ENCODE peak calls at places on chromosomes 1 and 21, in five cellular contexts. One of them, this sample, is unnamed.

GRCh38 chr1:218996362-218996761 is 177.3 kb upstream of the LYPLAL1 start:
- DNase-seq in AG04450: no peak
- DNase-seq in NB4: no peak
- DNase-seq in CD4-positive, alpha-beta T cell: no peak
- DNase-seq in right lobe of liver: no peak
- DNase-seq in this sample: no peak

GRCh38 chr1:66478116-66478515 is 55.8 kb upstream of the SGIP1 start:
- DNase-seq in CD4-positive, alpha-beta T cell: no peak
- DNase-seq in NB4: no peak
- DNase-seq in AG04450: no peak
- DNase-seq in right lobe of liver: no peak
- DNase-seq in this sample: no peak

GRCh38 chr1:204723131-204723787 is 37.7 kb upstream of the LRRN2 start:
- DNase-seq in CD4-positive, alpha-beta T cell: no peak
- DNase-seq in NB4: no peak
- DNase-seq in right lobe of liver: peak; percentile 49
- DNase-seq in AG04450: no peak
- DNase-seq in this sample: peak; percentile 19

GRCh38 chr1:160720366-160720765 is 8.7 kb upstream of the CD48 start:
- DNase-seq in CD4-positive, alpha-beta T cell: no peak
- DNase-seq in NB4: no peak
- DNase-seq in right lobe of liver: no peak
- DNase-seq in AG04450: no peak
- DNase-seq in this sample: no peak

GRCh38 chr1:225689882-225690459 is 37.0 kb upstream of the ENAH start:
- DNase-seq in CD4-positive, alpha-beta T cell: no peak
- DNase-seq in NB4: peak; percentile 45
- DNase-seq in right lobe of liver: no peak
- DNase-seq in AG04450: no peak
- DNase-seq in this sample: no peak

GRCh38 chr1:85494957-85495266 is 30.0 kb upstream of the DDAH1 start:
- DNase-seq in CD4-positive, alpha-beta T cell: no peak
- DNase-seq in AG04450: no peak
- DNase-seq in right lobe of liver: no peak
- DNase-seq in NB4: no peak
- DNase-seq in this sample: no peak

GRCh38 chr1:166129006-166129405 is 37.8 kb downstream of the FAM78B start:
- DNase-seq in AG04450: no peak
- DNase-seq in NB4: no peak
- DNase-seq in CD4-positive, alpha-beta T cell: no peak
- DNase-seq in right lobe of liver: no peak
- DNase-seq in this sample: no peak

GRCh38 chr1:118360817-118361216 is 175.8 kb upstream of the SPAG17 start:
- DNase-seq in AG04450: no peak
- DNase-seq in NB4: no peak
- DNase-seq in right lobe of liver: no peak
- DNase-seq in CD4-positive, alpha-beta T cell: no peak
- DNase-seq in this sample: no peak

GRCh38 chr1:16163882-16164820 is 8.3 kb upstream of the EPHA2 start:
- DNase-seq in right lobe of liver: no peak
- DNase-seq in NB4: peak; percentile 60
- DNase-seq in AG04450: peak; percentile 91
- DNase-seq in CD4-positive, alpha-beta T cell: no peak
- DNase-seq in this sample: peak; percentile 66

GRCh38 chr1:4119516-4120220 is 219.6 kb upstream of the C1orf174 start:
- DNase-seq in NB4: no peak
- DNase-seq in right lobe of liver: no peak
- DNase-seq in CD4-positive, alpha-beta T cell: no peak
- DNase-seq in AG04450: no peak
- DNase-seq in this sample: no peak

GRCh38 chr1:200279810-200280411 is 129.9 kb downstream of the ZNF281 start:
- DNase-seq in CD4-positive, alpha-beta T cell: peak; percentile 12
- DNase-seq in NB4: peak; percentile 53
- DNase-seq in AG04450: peak; percentile 8
- DNase-seq in right lobe of liver: peak; percentile 31
- DNase-seq in this sample: peak; percentile 51

GRCh38 chr21:32739946-32740345 is 12.1 kb upstream of the SYNJ1 start:
- DNase-seq in AG04450: no peak
- DNase-seq in NB4: no peak
- DNase-seq in right lobe of liver: no peak
- DNase-seq in CD4-positive, alpha-beta T cell: no peak
- DNase-seq in this sample: no peak

GRCh38 chr1:76158126-76158525 is 83.6 kb downstream of the ST6GALNAC3 start:
- DNase-seq in AG04450: no peak
- DNase-seq in NB4: no peak
- DNase-seq in right lobe of liver: no peak
- DNase-seq in CD4-positive, alpha-beta T cell: no peak
- DNase-seq in this sample: no peak

GRCh38 chr1:232452137-232452536 is 177.8 kb downstream of the SIPA1L2 start:
- DNase-seq in AG04450: no peak
- DNase-seq in NB4: no peak
- DNase-seq in right lobe of liver: no peak
- DNase-seq in CD4-positive, alpha-beta T cell: no peak
- DNase-seq in this sample: no peak

GRCh38 chr1:29804181-29804899 is 568.0 kb downstream of the PTPRU start:
- DNase-seq in NB4: no peak
- DNase-seq in CD4-positive, alpha-beta T cell: no peak
- DNase-seq in right lobe of liver: no peak
- DNase-seq in AG04450: no peak
- DNase-seq in this sample: no peak
- TF ChIP-seq CTCF in NB4: no peak
- TF ChIP-seq CTCF in CD4-positive, alpha-beta T cell: no peak
- TF ChIP-seq CTCF in right lobe of liver: no peak
- TF ChIP-seq CTCF in AG04450: no peak
- TF ChIP-seq CTCF in this sample: no peak

GRCh38 chr1:245957446-245957845 is 549.6 kb downstream of the SMYD3 start:
- DNase-seq in NB4: no peak
- DNase-seq in right lobe of liver: no peak
- DNase-seq in CD4-positive, alpha-beta T cell: no peak
- DNase-seq in AG04450: no peak
- DNase-seq in this sample: no peak
- TF ChIP-seq CTCF in NB4: no peak
- TF ChIP-seq CTCF in right lobe of liver: no peak
- TF ChIP-seq CTCF in CD4-positive, alpha-beta T cell: no peak
- TF ChIP-seq CTCF in AG04450: no peak
- TF ChIP-seq CTCF in this sample: no peak

DNA sequence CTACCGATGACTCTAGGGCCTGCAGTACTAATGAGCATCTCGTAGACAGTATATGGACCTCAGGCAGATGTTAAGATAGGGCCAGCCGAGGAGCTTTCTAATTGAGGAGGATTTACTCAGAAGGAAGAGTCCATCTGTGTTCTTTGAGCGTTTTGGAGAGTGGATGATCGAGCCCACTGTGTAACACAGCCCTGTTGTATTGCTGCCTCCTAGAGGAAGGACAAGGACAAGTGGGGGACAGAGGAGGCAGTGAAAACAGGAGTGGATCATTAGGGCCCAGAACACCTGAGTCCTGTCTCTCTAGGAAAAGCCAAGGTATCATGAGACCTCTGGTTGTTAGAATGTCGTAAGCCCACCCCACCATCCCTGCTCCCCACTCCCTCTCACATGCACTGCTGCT is 62.9 kb downstream of the TBX19 start:
- DNase-seq in NB4: peak; percentile 16
- DNase-seq in AG04450: no peak
- DNase-seq in CD4-positive, alpha-beta T cell: no peak
- DNase-seq in right lobe of liver: no peak
- DNase-seq in this sample: no peak
- TF ChIP-seq CTCF in NB4: peak; percentile 16
- TF ChIP-seq CTCF in AG04450: no peak
- TF ChIP-seq CTCF in CD4-positive, alpha-beta T cell: no peak
- TF ChIP-seq CTCF in right lobe of liver: no peak
- TF ChIP-seq CTCF in this sample: no peak

GRCh38 chr1:114669562-114670082 is at the start of gene DENND2C:
- DNase-seq in CD4-positive, alpha-beta T cell: no peak
- DNase-seq in NB4: peak; percentile 66
- DNase-seq in AG04450: no peak
- DNase-seq in right lobe of liver: no peak
- DNase-seq in this sample: no peak

GRCh38 chr1:114668784-114669561 is 876 bp downstream of the DENND2C start:
- DNase-seq in NB4: peak; percentile 15
- DNase-seq in AG04450: no peak
- DNase-seq in right lobe of liver: peak; percentile 19
- DNase-seq in CD4-positive, alpha-beta T cell: no peak
- DNase-seq in this sample: peak; percentile 15

GRCh38 chr1:114671011-114671938 is 1.4 kb upstream of the DENND2C start:
- DNase-seq in right lobe of liver: no peak
- DNase-seq in NB4: no peak
- DNase-seq in AG04450: no peak
- DNase-seq in CD4-positive, alpha-beta T cell: no peak
- DNase-seq in this sample: no peak

GRCh38 chr1:114671939-114672275 is 2.1 kb upstream of the DENND2C start:
- DNase-seq in AG04450: no peak
- DNase-seq in right lobe of liver: no peak
- DNase-seq in NB4: no peak
- DNase-seq in CD4-positive, alpha-beta T cell: no peak
- DNase-seq in this sample: no peak

GRCh38 chr1:114670083-114671010 is 498 bp upstream of the DENND2C start:
- DNase-seq in right lobe of liver: peak; percentile 97
- DNase-seq in AG04450: peak; percentile 45
- DNase-seq in NB4: peak; percentile 86
- DNase-seq in CD4-positive, alpha-beta T cell: peak; percentile 89
- DNase-seq in this sample: peak; percentile 92
- TF ChIP-seq CTCF in right lobe of liver: peak; percentile 16
- TF ChIP-seq CTCF in AG04450: no peak
- TF ChIP-seq CTCF in NB4: no peak
- TF ChIP-seq CTCF in CD4-positive, alpha-beta T cell: no peak
- TF ChIP-seq CTCF in this sample: no peak

DNA sequence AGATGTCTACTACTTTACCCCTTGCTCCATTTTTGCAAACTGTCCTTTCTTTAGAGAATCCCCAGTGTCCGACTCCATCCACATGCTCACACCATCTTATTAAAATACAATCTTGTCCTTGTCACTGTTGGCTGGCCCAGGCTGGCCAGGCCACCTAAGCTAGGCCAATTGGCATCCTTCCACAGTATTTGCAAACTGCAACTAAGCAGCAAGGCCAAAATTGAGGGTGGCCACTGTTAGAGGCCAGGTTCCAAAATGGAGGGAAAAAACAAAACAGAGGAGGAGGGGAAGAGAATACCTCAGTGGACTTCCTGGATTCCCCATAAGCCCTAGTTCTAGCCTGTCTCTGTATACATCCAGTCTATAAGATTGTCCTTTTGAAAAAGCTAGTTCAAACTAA is 4.3 kb downstream of the FAM89A start:
- DNase-seq in CD4-positive, alpha-beta T cell: no peak
- DNase-seq in NB4: no peak
- DNase-seq in right lobe of liver: no peak
- DNase-seq in AG04450: no peak
- DNase-seq in this sample: no peak
- TF ChIP-seq CTCF in CD4-positive, alpha-beta T cell: no peak
- TF ChIP-seq CTCF in NB4: no peak
- TF ChIP-seq CTCF in right lobe of liver: no peak
- TF ChIP-seq CTCF in AG04450: no peak
- TF ChIP-seq CTCF in this sample: no peak

GRCh38 chr1:221470000-221470698 is 271.7 kb downstream of the DUSP10 start:
- DNase-seq in NB4: no peak
- DNase-seq in right lobe of liver: no peak
- DNase-seq in AG04450: no peak
- DNase-seq in CD4-positive, alpha-beta T cell: no peak
- DNase-seq in this sample: no peak

GRCh38 chr1:221473392-221473791 is 268.5 kb downstream of the DUSP10 start:
- DNase-seq in NB4: no peak
- DNase-seq in right lobe of liver: no peak
- DNase-seq in AG04450: no peak
- DNase-seq in CD4-positive, alpha-beta T cell: no peak
- DNase-seq in this sample: no peak

DNA sequence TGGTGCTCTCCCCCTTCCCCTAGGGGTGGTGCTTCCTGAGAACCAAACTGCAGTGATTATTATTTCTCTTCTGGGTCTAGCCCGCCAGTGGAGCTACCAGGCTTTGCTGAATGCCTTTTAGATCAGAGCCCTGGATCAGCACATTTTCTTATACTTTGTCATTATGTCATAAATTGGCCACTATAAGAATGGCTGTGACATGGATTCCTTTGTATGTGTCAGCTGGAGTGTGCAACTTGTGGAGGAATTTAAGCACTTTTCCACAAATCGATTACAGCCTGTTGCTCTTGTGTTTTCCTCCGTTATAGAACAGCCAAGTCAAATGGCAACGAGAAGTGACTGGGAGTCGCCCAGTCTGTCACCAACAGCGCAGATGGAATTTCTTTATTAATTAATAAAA is 273.3 kb downstream of the DUSP10 start:
- DNase-seq in AG04450: no peak
- DNase-seq in right lobe of liver: no peak
- DNase-seq in CD4-positive, alpha-beta T cell: no peak
- DNase-seq in NB4: no peak
- DNase-seq in this sample: no peak
- TF ChIP-seq CTCF in AG04450: no peak
- TF ChIP-seq CTCF in right lobe of liver: no peak
- TF ChIP-seq CTCF in CD4-positive, alpha-beta T cell: no peak
- TF ChIP-seq CTCF in NB4: no peak
- TF ChIP-seq CTCF in this sample: no peak

DNA sequence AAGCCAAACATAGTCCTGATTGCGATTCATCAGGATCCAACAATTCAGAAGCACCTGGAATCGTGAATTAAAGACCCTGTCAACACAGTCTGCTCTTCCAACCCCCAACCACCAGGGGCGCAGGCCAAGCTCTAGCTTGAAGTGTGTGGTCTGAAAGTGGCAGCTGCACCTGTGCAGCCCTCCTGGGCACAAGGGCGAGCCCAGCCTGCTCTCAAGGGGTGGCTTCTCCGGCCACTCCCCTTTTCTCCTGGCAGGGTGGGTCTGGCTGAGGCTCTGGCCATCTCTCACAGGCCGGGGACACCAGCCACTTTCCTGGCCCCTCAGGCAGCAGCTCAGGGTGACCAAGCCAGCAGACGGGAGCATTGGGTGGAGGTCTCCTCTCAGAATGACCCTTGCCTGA is 62.3 kb downstream of the SLC66A1 start:
- DNase-seq in right lobe of liver: no peak
- DNase-seq in AG04450: no peak
- DNase-seq in NB4: no peak
- DNase-seq in CD4-positive, alpha-beta T cell: no peak
- DNase-seq in this sample: no peak
- TF ChIP-seq CTCF in right lobe of liver: no peak
- TF ChIP-seq CTCF in AG04450: peak; percentile 48
- TF ChIP-seq CTCF in NB4: no peak
- TF ChIP-seq CTCF in CD4-positive, alpha-beta T cell: no peak
- TF ChIP-seq CTCF in this sample: no peak